ENCODE peak calls at places on chromosomes 3 and 15, in seven cellular contexts. M is mammary epithelial cell, K is foreskin fibroblast, T is A673, Y is fibroblast of pulmonary artery, W is Panc1, B is kidney. V is an unnamed sample.

GRCh38 chr3:33075996-33076395 is 20.9 kb downstream of the GLB1 start:
- DNase-seq in M (no peak), K (peak), T (no peak), Y (peak), W (no peak), B (no peak), V (peak)

GRCh38 chr3:151979914-151980313 is 106.5 kb downstream of the SUCNR1 start:
- DNase-seq in M (no peak), K (peak), T (no peak), Y (no peak), W (no peak), B (no peak), V (no peak)

GRCh38 chr15:82851981-82852511 is 42.6 kb downstream of the WHAMM start:
- DNase-seq in M (no peak), K (peak), T (peak), Y (peak), W (no peak), B (peak), V (peak)

GRCh38 chr3:119969759-119970158 is 124.5 kb downstream of the GSK3B start:
- DNase-seq in M (peak), K (no peak), T (no peak), Y (no peak), W (no peak), B (no peak), V (no peak)

GRCh38 chr3:134039161-134039862 is 9.6 kb upstream of the SLCO2A1 start:
- DNase-seq in M (peak), K (no peak), T (no peak), Y (no peak), W (no peak), B (no peak), V (no peak)

GRCh38 chr3:63911901-63912767 is at the start of gene SCAANT1:
- DNase-seq in M (peak), K (peak), T (peak), Y (peak), W (no peak), B (peak), V (peak)

GRCh38 chr3:12884790-12885584 is 43.6 kb upstream of the RPL32 start:
- DNase-seq in M (no peak), K (no peak), T (no peak), Y (no peak), W (no peak), B (peak), V (no peak)

GRCh38 chr15:40065166-40065565 is 26.2 kb upstream of the SRP14 start:
- DNase-seq in M (no peak), K (no peak), T (no peak), Y (no peak), W (no peak), B (no peak), V (no peak)

GRCh38 chr3:44120721-44121582 is 120.7 kb upstream of the TOPAZ1 start:
- DNase-seq in M (peak), K (peak), T (no peak), Y (no peak), W (no peak), B (no peak), V (no peak)

GRCh38 chr15:63971904-63972303 is 74.4 kb downstream of the DAPK2 start:
- DNase-seq in M (no peak), K (no peak), T (no peak), Y (no peak), W (no peak), B (no peak), V (no peak)

GRCh38 chr3:58299839-58300516 is 6.1 kb upstream of the RPP14 start:
- DNase-seq in M (peak), K (peak), T (no peak), Y (peak), W (no peak), B (no peak), V (peak)

GRCh38 chr3:53216723-53217122 is 39.1 kb downstream of the TKT start:
- DNase-seq in M (no peak), K (no peak), T (peak), Y (no peak), W (no peak), B (no peak), V (no peak)

GRCh38 chr3:195774917-195775316 is 36.8 kb downstream of the MUC4 start:
- DNase-seq in M (no peak), K (peak), T (peak), Y (peak), W (peak), B (peak), V (peak)

GRCh38 chr15:58492661-58493397 is 61.0 kb downstream of the LIPC start:
- DNase-seq in M (no peak), K (no peak), T (no peak), Y (no peak), W (no peak), B (no peak), V (no peak)

GRCh38 chr3:42412526-42413155 is 2.2 kb upstream of the LYZL4 start:
- DNase-seq in M (no peak), K (no peak), T (no peak), Y (no peak), W (no peak), B (no peak), V (no peak)

GRCh38 chr3:55655544-55655943 is 168.4 kb upstream of the WNT5A start:
- DNase-seq in M (peak), K (no peak), T (no peak), Y (no peak), W (no peak), B (no peak), V (no peak)

GRCh38 chr3:57646723-57647122 is 46.2 kb downstream of the DENND6A start:
- DNase-seq in M (peak), K (peak), T (peak), Y (peak), W (no peak), B (peak), V (peak)

GRCh38 chr3:112687621-112688020 is 46.7 kb upstream of the CCDC80 start:
- DNase-seq in M (no peak), K (no peak), T (no peak), Y (no peak), W (no peak), B (no peak), V (peak)

GRCh38 chr3:11350374-11350773 is 78.2 kb downstream of the ATG7 start:
- DNase-seq in M (peak), K (peak), T (no peak), Y (peak), W (no peak), B (no peak), V (peak)

GRCh38 chr15:95495033-95495541 is 835.4 kb upstream of the NR2F2 start:
- DNase-seq in M (no peak), K (peak), T (no peak), Y (peak), W (no peak), B (no peak), V (peak)

GRCh38 chr3:53163459-53164387 is 2.7 kb downstream of the PRKCD start:
- DNase-seq in M (no peak), K (peak), T (no peak), Y (peak), W (no peak), B (no peak), V (no peak)

GRCh38 chr3:156226676-156227420 is 106.5 kb downstream of the KCNAB1 start:
- DNase-seq in M (no peak), K (no peak), T (no peak), Y (no peak), W (no peak), B (no peak), V (no peak)

GRCh38 chr3:150330174-150330573 is 77.9 kb upstream of the TSC22D2 start:
- DNase-seq in M (no peak), K (no peak), T (no peak), Y (no peak), W (no peak), B (no peak), V (no peak)

GRCh38 chr3:53269888-53270880 is 14.4 kb upstream of the TKT start:
- DNase-seq in M (peak), K (peak), T (peak), Y (peak), W (peak), B (peak), V (peak)

GRCh38 chr15:59349715-59350420 is 22.8 kb downstream of the MYO1E start:
- DNase-seq in M (peak), K (peak), T (no peak), Y (peak), W (peak), B (no peak), V (peak)

GRCh38 chr3:167739190-167739589 is 3.7 kb downstream of the SERPINI1 start:
- DNase-seq in M (no peak), K (no peak), T (no peak), Y (no peak), W (no peak), B (no peak), V (no peak)

GRCh38 chr3:130014526-130014925 is 40.0 kb downstream of the TRH start:
- DNase-seq in M (no peak), K (peak), T (no peak), Y (peak), W (no peak), B (no peak), V (peak)

GRCh38 chr3:132199451-132199850 is 117.8 kb upstream of the ACP3 start:
- DNase-seq in M (no peak), K (no peak), T (no peak), Y (no peak), W (no peak), B (no peak), V (no peak)

GRCh38 chr15:68570974-68571373 is 7.8 kb upstream of the CORO2B start:
- DNase-seq in M (no peak), K (no peak), T (no peak), Y (no peak), W (no peak), B (no peak), V (no peak)

GRCh38 chr15:87631775-87632174 is 624.8 kb downstream of the NTRK3 start:
- DNase-seq in M (no peak), K (no peak), T (no peak), Y (no peak), W (no peak), B (no peak), V (no peak)

GRCh38 chr3:105899528-105899927 is 30.7 kb upstream of the CBLB start:
- DNase-seq in M (peak), K (peak), T (peak), Y (peak), W (no peak), B (no peak), V (peak)

GRCh38 chr3:111589303-111590095 is 5.6 kb downstream of the ZBED2 start:
- DNase-seq in M (peak), K (peak), T (no peak), Y (no peak), W (no peak), B (no peak), V (peak)

GRCh38 chr3:79383402-79384012 is 384.3 kb downstream of the ROBO1 start:
- DNase-seq in M (no peak), K (peak), T (peak), Y (peak), W (no peak), B (no peak), V (peak)

GRCh38 chr3:16148783-16149182 is 25.7 kb upstream of the GALNT15 start:
- DNase-seq in M (no peak), K (peak), T (peak), Y (peak), W (no peak), B (no peak), V (peak)

GRCh38 chr3:170858599-170858998 is 11.4 kb downstream of the RPL22L1 start:
- DNase-seq in M (no peak), K (no peak), T (no peak), Y (no peak), W (no peak), B (no peak), V (no peak)

GRCh38 chr3:135248217-135248616 is 453.2 kb downstream of the EPHB1 start:
- DNase-seq in M (no peak), K (no peak), T (no peak), Y (no peak), W (no peak), B (no peak), V (no peak)

GRCh38 chr3:129211772-129212171 is 28.1 kb upstream of the CNBP start:
- DNase-seq in M (peak), K (peak), T (peak), Y (peak), W (peak), B (peak), V (peak)

GRCh38 chr3:3113042-3113709 is 3.0 kb upstream of the IL5RA start:
- DNase-seq in M (no peak), K (no peak), T (no peak), Y (no peak), W (no peak), B (no peak), V (peak)

GRCh38 chr15:85089929-85090597 is 108.4 kb downstream of the PDE8A start:
- DNase-seq in M (no peak), K (no peak), T (no peak), Y (no peak), W (no peak), B (no peak), V (no peak)

DNA sequence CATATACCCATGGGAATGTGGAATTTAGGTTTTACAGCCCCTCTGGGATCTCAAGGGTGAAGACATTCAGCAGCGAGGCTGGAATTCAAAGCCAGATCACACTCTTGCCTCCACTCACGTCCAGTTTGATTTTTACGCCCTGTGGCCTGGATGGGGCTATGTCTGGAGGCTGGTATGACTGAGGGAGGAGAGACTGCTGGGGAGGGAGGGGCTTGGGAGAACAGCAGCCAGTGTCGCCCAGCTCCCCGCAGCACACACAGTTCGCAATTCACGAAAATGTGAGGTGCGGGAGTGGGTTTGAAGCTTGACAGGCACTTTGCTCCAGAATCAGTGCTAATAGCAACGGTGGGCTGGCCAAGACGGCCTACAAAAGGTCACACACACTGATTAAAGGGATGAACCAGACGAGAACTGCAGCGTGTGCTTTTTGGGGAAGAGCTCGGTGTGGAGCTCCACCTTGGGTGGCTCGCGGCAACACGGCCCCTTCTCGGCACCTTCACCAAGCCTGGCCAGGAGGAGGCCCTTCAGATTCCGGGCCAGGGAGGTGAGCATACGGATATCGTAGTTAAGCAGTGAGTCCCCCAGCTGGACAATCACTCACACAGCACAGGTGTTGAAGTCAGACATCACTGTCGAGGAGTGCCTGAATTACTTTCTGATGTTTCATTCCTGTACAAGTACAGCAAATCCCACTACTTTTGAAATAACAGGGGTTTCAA is 16.4 kb downstream of the EHD4 start:
- DNase-seq in M (no peak), K (peak), T (no peak), Y (no peak), W (no peak), B (no peak), V (no peak)
- TF ChIP-seq CTCF in M (no peak), K (no peak), T (no peak), Y (no peak), W (no peak), B (peak), V (no peak)

GRCh38 chr3:193869221-193870201 is 266.4 kb upstream of the HES1 start:
- DNase-seq in M (peak), K (peak), T (no peak), Y (peak), W (no peak), B (peak), V (peak)

GRCh38 chr3:193865879-193866480 is 270.0 kb upstream of the HES1 start:
- DNase-seq in M (no peak), K (no peak), T (no peak), Y (no peak), W (no peak), B (no peak), V (no peak)

GRCh38 chr3:193870376-193871092 is 265.4 kb upstream of the HES1 start:
- DNase-seq in M (peak), K (no peak), T (no peak), Y (no peak), W (no peak), B (no peak), V (no peak)

GRCh38 chr3:193871093-193871485 is 264.9 kb upstream of the HES1 start:
- DNase-seq in M (no peak), K (no peak), T (no peak), Y (no peak), W (no peak), B (no peak), V (no peak)

DNA sequence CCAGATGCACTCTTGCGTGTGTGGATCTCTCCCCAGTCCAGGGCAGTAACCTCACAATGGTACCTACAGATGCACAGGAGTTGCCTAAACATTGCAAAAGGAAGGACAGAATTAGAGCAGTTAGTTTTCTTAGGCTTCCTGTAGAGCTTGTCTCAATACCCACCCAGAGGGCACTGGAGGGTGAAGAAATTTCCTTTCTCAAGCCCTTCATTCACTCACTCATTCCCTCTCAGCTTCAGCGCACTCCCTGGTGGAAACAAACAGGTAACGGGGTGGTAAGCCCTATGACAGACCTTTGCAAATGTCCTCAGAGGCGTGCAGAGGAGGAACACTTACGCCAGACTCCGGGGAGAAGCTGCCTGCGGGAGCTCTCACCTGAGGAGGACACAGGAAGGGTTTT is 267.4 kb upstream of the HES1 start:
- DNase-seq in M (no peak), K (no peak), T (no peak), Y (no peak), W (no peak), B (no peak), V (no peak)
- H3K4me3 ChIP-seq in M (no peak), K (no peak), T (no peak), Y (no peak), W (no peak), B (no peak), V (no peak)

DNA sequence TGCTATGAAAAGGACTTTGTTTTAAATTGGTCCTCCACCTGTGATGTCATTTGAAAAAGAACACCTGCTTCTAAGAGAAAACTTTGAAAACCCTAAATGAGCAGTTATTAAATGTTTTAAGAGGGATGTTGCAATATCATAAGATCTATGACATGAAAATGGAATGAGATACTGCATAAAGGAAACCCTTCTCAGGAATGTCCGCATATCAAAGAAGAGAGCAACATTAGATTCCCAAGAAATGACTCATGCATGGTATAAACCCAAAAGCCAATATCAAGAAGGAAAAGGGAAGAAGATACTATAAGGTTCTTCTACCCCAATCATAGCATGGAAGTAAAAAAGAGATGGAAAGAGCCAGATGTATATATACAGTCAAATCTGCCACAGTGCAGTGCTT is 627.5 kb upstream of the LMCD1 start:
- DNase-seq in M (no peak), K (no peak), T (peak), Y (peak), W (no peak), B (no peak), V (peak)
- TF ChIP-seq CTCF in M (no peak), K (no peak), T (no peak), Y (no peak), W (no peak), B (no peak), V (no peak)

GRCh38 chr15:31362121-31362520 is 35.5 kb downstream of the KLF13 start:
- DNase-seq in M (no peak), K (no peak), T (no peak), Y (no peak), W (no peak), B (no peak), V (no peak)

GRCh38 chr15:31360843-31361763 is 34.5 kb downstream of the KLF13 start:
- DNase-seq in M (no peak), K (no peak), T (no peak), Y (no peak), W (no peak), B (no peak), V (no peak)

GRCh38 chr15:31362886-31363285 is 36.3 kb downstream of the KLF13 start:
- DNase-seq in M (no peak), K (no peak), T (no peak), Y (no peak), W (no peak), B (no peak), V (no peak)

GRCh38 chr15:31360158-31360561 is 33.5 kb downstream of the KLF13 start:
- DNase-seq in M (no peak), K (no peak), T (no peak), Y (no peak), W (no peak), B (no peak), V (no peak)

GRCh38 chr15:31361764-31362120 is 35.1 kb downstream of the KLF13 start:
- DNase-seq in M (no peak), K (no peak), T (no peak), Y (peak), W (no peak), B (no peak), V (no peak)
- H3K4me3 ChIP-seq in M (no peak), K (no peak), T (no peak), Y (no peak), W (no peak), B (no peak), V (no peak)

GRCh38 chr3:123083446-123084124 is 16.8 kb downstream of the PDIA5 start:
- DNase-seq in M (no peak), K (no peak), T (no peak), Y (peak), W (no peak), B (no peak), V (peak)
- TF ChIP-seq CTCF in M (no peak), K (no peak), T (no peak), Y (no peak), W (no peak), B (no peak), V (no peak)

GRCh38 chr15:65870889-65871533 is 1.7 kb downstream of the RAB11A start:
- DNase-seq in M (peak), K (peak), T (peak), Y (peak), W (no peak), B (no peak), V (peak)

GRCh38 chr15:65868546-65869126 is 655 bp upstream of the RAB11A start:
- DNase-seq in M (no peak), K (no peak), T (peak), Y (no peak), W (no peak), B (no peak), V (no peak)

GRCh38 chr15:65869954-65870871 is 922 bp downstream of the RAB11A start:
- DNase-seq in M (peak), K (peak), T (peak), Y (peak), W (no peak), B (peak), V (peak)

GRCh38 chr15:65867244-65867643 is 2.0 kb upstream of the RAB11A start:
- DNase-seq in M (no peak), K (peak), T (no peak), Y (no peak), W (no peak), B (no peak), V (no peak)

GRCh38 chr15:65869127-65869953 is at the start of gene RAB11A:
- DNase-seq in M (peak), K (peak), T (peak), Y (peak), W (peak), B (peak), V (peak)
- H3K4me3 ChIP-seq in M (peak), K (peak), T (peak), Y (peak), W (peak), B (peak), V (peak)

V was measured in fibroblast of the aortic adventitia.